ENCODE peak calls at places on chromosomes 4 and X, in nine cellular contexts. O is body of pancreas; K is progenitor cell of endocrine pancreas; S is activated B cell treated with CpG ODN at 0.5 μM for 24 hours; L is K562; D is uterus; B is B cell; Z is activated CD8-positive, alpha-beta T cell treated with anti-CD3 and anti-CD28 coated beads for 36 hours; G is hepatocyte. M is an unnamed sample.
A peak's percentile ranks its signal among the peaks of the same experiment; 100 is the strongest.

GRCh38 chr4:65316534-65316933 is 353.8 kb downstream of the EPHA5 start:
- DNase-seq in Z (no peak), D (no peak), S (no peak), L (no peak), K (no peak), B (no peak), O (no peak), G (no peak), M (no peak)

GRCh38 chr4:57442834-57443291 is 332.7 kb upstream of the IGFBP7 start:
- DNase-seq in L (peak; percentile 23), K (peak; percentile 39), D (no peak), S (no peak), G (peak; percentile 77), Z (peak; percentile 22), O (peak; percentile 77), B (no peak), M (peak; percentile 31)

GRCh38 chr4:25970691-25971427 is 56.8 kb downstream of the SMIM20 start:
- DNase-seq in S (no peak), D (no peak), G (peak; percentile 50), Z (no peak), O (peak; percentile 28), B (no peak), L (no peak), K (no peak), M (no peak)

GRCh38 chr4:30744957-30745640 is 24.9 kb downstream of the PCDH7 start:
- DNase-seq in G (no peak), K (no peak), B (no peak), O (no peak), D (no peak), Z (no peak), S (no peak), L (no peak), M (no peak)

GRCh38 chr4:74258949-74259348 is 49.3 kb upstream of the EPGN start:
- DNase-seq in O (peak; percentile 82), L (peak; percentile 8), D (no peak), G (peak; percentile 48), Z (no peak), B (no peak), K (no peak), S (no peak), M (no peak)

GRCh38 chr4:147518846-147519767 is 38.2 kb downstream of the EDNRA start:
- DNase-seq in K (peak; percentile 13), Z (peak; percentile 74), G (peak; percentile 77), L (peak; percentile 37), O (peak; percentile 77), S (no peak), D (peak; percentile 40), B (no peak), M (peak; percentile 19)

GRCh38 chr4:51831133-51831532 is 11.8 kb upstream of the DCUN1D4 start:
- DNase-seq in B (peak; percentile 19), D (peak; percentile 64), L (peak; percentile 38), Z (peak; percentile 80), S (peak; percentile 34), K (peak; percentile 29), G (peak; percentile 67), O (peak; percentile 82), M (no peak)

GRCh38 chr4:166422475-166422874 is 549.4 kb downstream of the TLL1 start:
- DNase-seq in D (no peak), K (no peak), L (no peak), S (no peak), O (no peak), B (no peak), G (no peak), Z (no peak), M (no peak)

GRCh38 chrX:153446950-153447580 is 1.2 kb upstream of the TREX2 start:
- DNase-seq in B (no peak), L (no peak), Z (no peak), G (no peak), S (no peak), O (no peak), D (no peak), K (no peak), M (no peak)

GRCh38 chrX:153449306-153450113 is 3.7 kb upstream of the TREX2 start:
- DNase-seq in S (no peak), B (no peak), G (peak; percentile 2), K (no peak), D (no peak), O (no peak), L (no peak), Z (no peak), M (no peak)

GRCh38 chrX:153447581-153447960 is 1.7 kb upstream of the TREX2 start:
- DNase-seq in G (no peak), B (no peak), K (no peak), O (no peak), L (no peak), D (no peak), Z (no peak), S (no peak), M (no peak)

GRCh38 chrX:153450114-153450948 is 4.5 kb upstream of the TREX2 start:
- DNase-seq in Z (no peak), G (peak; percentile 1), B (no peak), O (no peak), S (no peak), D (no peak), K (no peak), L (no peak), M (no peak)

DNA sequence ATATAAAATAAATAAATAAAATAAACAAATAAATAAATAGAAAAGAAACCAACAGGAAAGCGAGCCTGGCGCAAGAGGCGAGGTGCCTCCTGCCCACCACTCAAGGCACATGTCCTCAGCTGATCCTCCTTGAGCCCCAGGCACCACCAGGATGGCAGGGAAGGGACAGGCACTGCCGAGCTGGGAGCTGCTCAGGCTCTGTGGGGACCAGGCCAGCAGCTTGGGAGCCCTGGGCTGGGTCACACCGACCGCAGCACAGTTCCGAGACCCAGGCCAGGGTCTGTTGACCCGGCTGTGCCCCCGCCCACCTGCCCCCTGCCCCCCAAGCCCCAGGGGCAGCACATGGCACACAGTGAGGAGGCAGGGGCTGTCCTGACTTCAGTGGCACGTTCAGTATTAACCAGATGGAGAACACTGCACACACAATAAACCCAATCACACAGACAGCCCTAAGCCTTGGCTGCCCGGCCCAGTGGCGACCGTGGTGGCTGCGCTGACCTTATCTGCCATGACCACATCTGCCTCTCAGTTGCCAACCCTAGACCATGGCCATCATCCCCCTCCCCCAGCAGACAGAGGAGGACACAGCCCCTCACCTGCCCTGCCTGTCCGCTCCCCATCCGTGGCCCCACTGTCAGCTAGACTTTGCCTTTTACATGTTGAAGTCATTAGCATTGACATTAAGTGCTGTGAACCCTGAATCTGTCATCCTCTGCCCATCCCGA is 2.9 kb upstream of the TREX2 start:
- DNase-seq in L (no peak), B (no peak), G (no peak), O (no peak), D (no peak), S (no peak), Z (no peak), K (no peak), M (no peak)
- TF ChIP-seq CTCF in L (no peak), B (no peak), G (no peak), O (no peak), D (no peak), S (no peak), Z (no peak), K (no peak), M (no peak)

DNA sequence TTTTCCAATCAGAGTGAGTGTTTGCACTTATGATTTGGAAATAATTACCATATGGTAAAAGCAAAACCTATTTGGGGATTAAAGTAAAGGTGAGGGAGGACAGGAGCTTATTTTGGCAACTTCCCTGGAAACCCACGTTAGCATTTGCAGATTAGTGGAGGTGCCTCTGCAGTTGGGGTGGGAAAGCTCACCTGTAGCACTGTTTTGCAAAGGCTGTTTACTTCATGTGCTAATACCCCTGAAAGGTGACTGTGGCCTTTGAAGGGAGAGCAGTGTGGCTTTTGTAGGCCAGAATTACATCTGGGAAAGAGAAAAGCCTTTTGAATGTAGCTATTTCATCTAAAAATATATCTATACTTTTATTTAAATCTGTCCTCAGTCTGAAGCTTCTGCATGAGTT is 9.4 kb downstream of the SUPT20HL1 start:
- DNase-seq in Z (no peak), L (no peak), D (no peak), S (no peak), B (no peak), G (no peak), K (no peak), O (no peak), M (no peak)
- TF ChIP-seq CTCF in Z (no peak), L (no peak), D (no peak), S (no peak), B (no peak), G (no peak), K (no peak), O (no peak), M (no peak)

DNA sequence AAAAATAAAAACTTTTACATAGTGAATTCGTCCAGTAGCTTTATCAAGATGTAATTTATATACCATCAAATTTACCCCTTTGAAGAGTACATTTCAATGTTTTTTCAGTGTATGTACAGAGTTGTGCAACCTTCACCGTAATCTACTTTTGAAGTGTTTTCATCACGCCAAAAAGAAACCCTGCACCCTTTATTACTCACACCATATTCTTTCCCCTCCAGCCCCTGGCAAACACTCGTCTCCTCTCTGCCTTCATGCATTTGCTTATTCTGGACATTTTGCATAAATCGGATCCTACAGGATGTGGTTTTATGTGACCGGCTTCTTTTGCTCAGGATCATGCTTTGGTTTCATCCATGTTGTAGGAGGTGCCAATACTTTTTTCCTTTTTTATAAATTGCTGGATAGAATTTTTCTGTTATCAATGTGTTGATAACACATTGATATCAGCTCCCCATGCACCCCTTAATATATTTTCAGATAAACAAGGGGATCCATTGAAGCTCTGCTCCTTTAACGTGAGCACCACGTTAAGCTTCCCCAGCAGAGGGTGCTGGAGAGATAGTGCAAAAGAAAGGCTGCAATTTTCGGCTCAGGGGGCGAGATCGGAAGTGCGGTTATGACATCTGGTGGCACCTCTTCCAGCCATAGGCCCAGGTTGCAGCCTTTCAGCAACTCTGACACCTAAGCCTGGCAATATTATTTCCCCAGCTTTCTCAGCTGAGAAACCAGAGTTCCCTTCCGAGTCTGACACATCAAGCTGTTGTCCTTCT is 100.1 kb upstream of the VCX3B start:
- DNase-seq in G (peak; percentile 20), B (no peak), S (no peak), O (peak; percentile 25), D (no peak), L (peak; percentile 1), Z (peak; percentile 20), K (no peak), M (no peak)
- TF ChIP-seq CTCF in G (peak; percentile 31), B (no peak), S (no peak), O (no peak), D (no peak), L (no peak), Z (no peak), K (peak; percentile 65), M (peak; percentile 36)

GRCh38 chr4:53616219-53616618 is 24.9 kb upstream of the LNX1 start:
- DNase-seq in K (no peak), Z (no peak), D (no peak), O (peak; percentile 75), B (no peak), S (no peak), L (no peak), G (no peak), M (no peak)

GRCh38 chr4:53617101-53617680 is 25.9 kb upstream of the LNX1 start:
- DNase-seq in S (no peak), O (no peak), G (no peak), K (no peak), Z (no peak), D (no peak), B (no peak), L (no peak), M (no peak)

GRCh38 chr4:53613428-53613827 is 22.1 kb upstream of the LNX1 start:
- DNase-seq in B (no peak), K (no peak), O (no peak), L (no peak), Z (no peak), G (no peak), S (no peak), D (no peak), M (no peak)

GRCh38 chr4:53618321-53618720 is 27.0 kb upstream of the LNX1 start:
- DNase-seq in Z (no peak), S (no peak), K (no peak), L (no peak), G (no peak), D (no peak), B (no peak), O (no peak), M (no peak)

DNA sequence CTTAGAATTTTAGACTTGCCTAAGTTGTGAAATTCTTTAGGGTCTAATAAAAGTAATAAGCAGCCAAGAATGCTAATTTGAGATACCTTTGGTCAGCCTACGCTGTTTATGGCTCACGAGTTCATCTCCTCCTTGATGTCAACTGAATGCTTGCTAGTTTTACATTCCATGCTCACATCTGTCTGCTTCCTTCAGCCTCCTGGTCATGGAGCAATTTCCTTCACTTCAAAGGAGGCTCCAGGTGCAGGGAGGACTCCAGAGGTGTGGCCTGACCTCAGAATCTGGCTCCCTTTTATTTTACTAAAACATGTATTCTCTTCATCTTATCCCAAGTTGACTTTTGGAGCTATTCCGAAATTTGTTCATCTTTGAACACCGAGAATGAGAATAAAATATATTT is 23.3 kb upstream of the LNX1 start:
- DNase-seq in G (peak; percentile 48), D (no peak), S (no peak), L (no peak), K (no peak), B (no peak), O (peak; percentile 60), Z (no peak), M (no peak)
- TF ChIP-seq CTCF in G (peak; percentile 26), D (no peak), S (no peak), L (peak; percentile 13), K (peak; percentile 31), B (no peak), O (peak; percentile 28), Z (no peak), M (no peak)